ENCODE peak calls at places on chromosomes 13 and 19, in eight cellular contexts. U is mammary epithelial cell, G is ovary, F is right atrium auricular region, N is activated T-cell treated with anti-CD3 and anti-CD28 coated beads for 1 hour, Q is psoas muscle, L is RWPE1, P is NCI-H2107. Z is an unnamed sample.

GRCh38 chr19:10552596-10553053 is 8.9 kb downstream of the ATG4D start:
- DNase-seq in U (no peak), G (no peak), F (no peak), N (no peak), Q (no peak), L (peak), P (no peak), Z (no peak)

GRCh38 chr19:13096968-13097330 is 5.7 kb downstream of the LYL1 start:
- DNase-seq in U (no peak), G (no peak), F (no peak), N (no peak), Q (no peak), L (no peak), P (no peak), Z (peak)

GRCh38 chr19:31314849-31315620 is 34.2 kb downstream of the TSHZ3 start:
- DNase-seq in U (no peak), G (no peak), F (no peak), N (no peak), Q (no peak), L (no peak), P (no peak), Z (no peak)

GRCh38 chr19:14082675-14082960 is 3.0 kb downstream of the C19orf67 start:
- DNase-seq in U (no peak), G (no peak), F (no peak), N (no peak), Q (no peak), L (no peak), P (no peak), Z (no peak)

GRCh38 chr19:40331052-40331451 is 17.1 kb downstream of the C19orf47 start:
- DNase-seq in U (peak), G (no peak), F (no peak), N (no peak), Q (no peak), L (peak), P (no peak), Z (no peak)

GRCh38 chr19:9863759-9864158 is 28.6 kb downstream of the PIN1 start:
- DNase-seq in U (no peak), G (no peak), F (no peak), N (no peak), Q (no peak), L (no peak), P (no peak), Z (no peak)

GRCh38 chr19:8641908-8642547 is 11.6 kb downstream of the NFILZ start:
- DNase-seq in U (peak), G (no peak), F (no peak), N (no peak), Q (no peak), L (peak), P (no peak), Z (no peak)

GRCh38 chr19:45200614-45201013 is 22.0 kb downstream of the BLOC1S3 start:
- DNase-seq in U (peak), G (no peak), F (no peak), N (no peak), Q (no peak), L (no peak), P (no peak), Z (peak)

GRCh38 chr19:49224856-49225255 is 67.3 kb downstream of the TRPM4 start:
- DNase-seq in U (peak), G (no peak), F (no peak), N (no peak), Q (peak), L (peak), P (peak), Z (no peak)

GRCh38 chr19:43738780-43739211 is 16.0 kb downstream of the SMG9 start:
- DNase-seq in U (no peak), G (no peak), F (no peak), N (no peak), Q (no peak), L (no peak), P (no peak), Z (no peak)

GRCh38 chr19:33456076-33456844 is 65.3 kb downstream of the PEPD start:
- DNase-seq in U (no peak), G (no peak), F (no peak), N (no peak), Q (no peak), L (no peak), P (no peak), Z (no peak)

GRCh38 chr19:40305403-40305802 is 20.3 kb upstream of the AKT2 start:
- DNase-seq in U (peak), G (peak), F (peak), N (peak), Q (peak), L (peak), P (peak), Z (peak)

GRCh38 chr13:98033277-98034247 is 80.1 kb downstream of the IPO5 start:
- DNase-seq in U (peak), G (peak), F (no peak), N (no peak), Q (no peak), L (peak), P (no peak), Z (no peak)

GRCh38 chr19:52231154-52231565 is 38.2 kb upstream of the ZNF766 start:
- DNase-seq in U (peak), G (no peak), F (no peak), N (no peak), Q (no peak), L (peak), P (no peak), Z (no peak)

GRCh38 chr19:31378404-31378803 is 29.2 kb upstream of the TSHZ3 start:
- DNase-seq in U (peak), G (peak), F (peak), N (no peak), Q (peak), L (peak), P (no peak), Z (peak)

GRCh38 chr13:53758946-53759345 is 730.3 kb downstream of the OLFM4 start:
- DNase-seq in U (no peak), G (no peak), F (no peak), N (no peak), Q (no peak), L (no peak), P (no peak), Z (no peak)

GRCh38 chr19:32302778-32303177 is 42.6 kb upstream of the ZNF507 start:
- DNase-seq in U (no peak), G (no peak), F (no peak), N (no peak), Q (no peak), L (no peak), P (no peak), Z (no peak)

GRCh38 chr13:29908917-29909755 is 58.7 kb upstream of the UBL3 start:
- DNase-seq in U (no peak), G (no peak), F (no peak), N (no peak), Q (no peak), L (no peak), P (no peak), Z (no peak)

GRCh38 chr19:48393196-48393558 is 291 bp upstream of the GRIN2D start:
- DNase-seq in U (no peak), G (no peak), F (no peak), N (no peak), Q (no peak), L (no peak), P (no peak), Z (no peak)

GRCh38 chr13:40598599-40598998 is 67.8 kb downstream of the FOXO1 start:
- DNase-seq in U (no peak), G (no peak), F (no peak), N (no peak), Q (no peak), L (no peak), P (no peak), Z (no peak)

GRCh38 chr19:53019684-53020083 is 6.0 kb downstream of the ERVV-1 start:
- DNase-seq in U (no peak), G (no peak), F (no peak), N (no peak), Q (no peak), L (no peak), P (no peak), Z (no peak)

GRCh38 chr19:55210120-55210493 is 806 bp upstream of the PTPRH start:
- DNase-seq in U (peak), G (no peak), F (no peak), N (no peak), Q (no peak), L (peak), P (no peak), Z (no peak)

GRCh38 chr13:79287994-79288795 is 117.9 kb downstream of the RBM26 start:
- DNase-seq in U (no peak), G (no peak), F (no peak), N (no peak), Q (no peak), L (no peak), P (no peak), Z (no peak)

GRCh38 chr13:103517066-103517767 is 451.0 kb upstream of the SLC10A2 start:
- DNase-seq in U (no peak), G (no peak), F (no peak), N (no peak), Q (no peak), L (no peak), P (no peak), Z (no peak)

GRCh38 chr13:79989251-79989661 is 351.7 kb downstream of the SPRY2 start:
- DNase-seq in U (peak), G (no peak), F (no peak), N (no peak), Q (no peak), L (no peak), P (no peak), Z (no peak)

GRCh38 chr13:76965759-76966421 is 17.6 kb downstream of the ACOD1 start:
- DNase-seq in U (peak), G (peak), F (peak), N (no peak), Q (peak), L (peak), P (no peak), Z (peak)

GRCh38 chr19:6866646-6867255 is 20.6 kb upstream of the ADGRE1 start:
- DNase-seq in U (no peak), G (no peak), F (no peak), N (no peak), Q (no peak), L (no peak), P (no peak), Z (no peak)